ENCODE peak calls at places on chromosomes 3 and 15, in ten cellular contexts. L is AG04450; K is cardiac muscle cell; Y is heart left ventricle; T is ascending aorta; S is aorta; X is right cardiac atrium; N is iPS DF 6.9; U is CD4-positive, alpha-beta memory T cell; O is right atrium auricular region. P is an unnamed sample.
A peak's percentile ranks its signal among the peaks of the same experiment; 100 is the strongest.

GRCh38 chr3:57500506-57500905 is 43.6 kb downstream of the DNAH12 start:
- DNase-seq in L (no peak), K (peak; percentile 24), Y (no peak), T (no peak), S (no peak), X (no peak), N (no peak), U (no peak), O (no peak), P (no peak)

GRCh38 chr15:47301481-47301880 is 415.8 kb upstream of the SEMA6D start:
- DNase-seq in L (no peak), K (no peak), Y (no peak), T (no peak), S (no peak), X (no peak), N (no peak), U (no peak), O (no peak), P (peak; percentile 37)

GRCh38 chr3:177679568-177680441 is 482.5 kb upstream of the TBL1XR1 start:
- DNase-seq in L (no peak), K (peak; percentile 88), Y (no peak), T (no peak), S (no peak), X (no peak), N (no peak), U (no peak), O (no peak), P (no peak)

GRCh38 chr3:115165266-115165665 is 18.2 kb upstream of the ZBTB20 start:
- DNase-seq in L (no peak), K (no peak), Y (no peak), T (no peak), S (no peak), X (no peak), N (no peak), U (peak; percentile 77), O (no peak), P (no peak)

GRCh38 chr3:71984843-71985594 is 200.1 kb upstream of the PROK2 start:
- DNase-seq in L (no peak), K (no peak), Y (no peak), T (no peak), S (no peak), X (no peak), N (no peak), U (no peak), O (no peak), P (no peak)

GRCh38 chr3:186220886-186221285 is 112.0 kb upstream of the ETV5 start:
- DNase-seq in L (no peak), K (no peak), Y (no peak), T (no peak), S (no peak), X (no peak), N (no peak), U (no peak), O (no peak), P (peak; percentile 41)

GRCh38 chr3:173913985-173914421 is 516.5 kb downstream of the NLGN1 start:
- DNase-seq in L (no peak), K (no peak), Y (no peak), T (no peak), S (no peak), X (no peak), N (no peak), U (no peak), O (no peak), P (no peak)

GRCh38 chr3:84136425-84136824 is 822.4 kb upstream of the CADM2 start:
- DNase-seq in L (no peak), K (no peak), Y (no peak), T (no peak), S (no peak), X (no peak), N (no peak), U (no peak), O (no peak), P (no peak)

DNA sequence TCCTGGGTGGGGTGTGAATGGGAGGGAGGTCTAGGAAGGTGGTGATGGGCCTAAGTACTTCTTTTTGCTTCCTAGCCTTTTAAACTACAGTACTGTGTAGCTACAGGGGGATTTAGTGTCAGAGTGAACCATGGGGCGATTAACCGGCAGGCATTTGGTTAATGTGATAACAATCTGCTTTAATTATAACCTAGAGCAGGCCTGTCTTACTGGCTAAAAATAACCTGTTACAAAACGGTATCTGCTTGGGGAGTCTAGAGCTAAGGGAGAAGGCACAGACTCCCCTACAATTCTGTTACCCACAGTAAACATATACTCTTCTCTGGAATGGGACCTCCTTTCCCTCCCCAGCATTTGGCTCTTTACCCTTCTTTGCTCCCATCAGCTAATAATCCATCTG is 85.4 kb downstream of the RBPMS2 start:
- DNase-seq in L (no peak), K (no peak), Y (no peak), T (no peak), S (no peak), X (no peak), N (no peak), U (no peak), O (no peak), P (peak; percentile 49)
- H3K27ac ChIP-seq in L (no peak overlapping the region), K (peak overlapping the region; percentile 31), Y (peak overlapping the region; percentile 45), T (peak overlapping the region; percentile 44), S (no peak overlapping the region), X (peak overlapping the region; percentile 31), N (no peak overlapping the region), U (no peak overlapping the region), O (peak overlapping the region; percentile 55), P (peak overlapping the region; percentile 56)

GRCh38 chr3:153835540-153835939 is 285.6 kb upstream of the ARHGEF26 start:
- DNase-seq in L (no peak), K (no peak), Y (no peak), T (no peak), S (no peak), X (no peak), N (no peak), U (no peak), O (no peak), P (peak; percentile 10)
- H3K27ac ChIP-seq in L (no peak overlapping the region), K (no peak overlapping the region), Y (no peak overlapping the region), T (no peak overlapping the region), S (no peak overlapping the region), X (no peak overlapping the region), N (no peak overlapping the region), U (no peak overlapping the region), O (no peak overlapping the region), P (no peak overlapping the region)

GRCh38 chr15:73630796-73631471 is 2.3 kb downstream of the NPTN start:
- DNase-seq in L (no peak), K (peak; percentile 25), Y (no peak), T (no peak), S (no peak), X (no peak), N (no peak), U (no peak), O (no peak), P (no peak)
- H3K27ac ChIP-seq in L (no peak overlapping the region), K (peak overlapping the region; percentile 96), Y (peak overlapping the region; percentile 96), T (peak overlapping the region; percentile 98), S (no peak overlapping the region), X (no peak overlapping the region), N (no peak overlapping the region), U (no peak overlapping the region), O (peak overlapping the region; percentile 97), P (no peak overlapping the region)

GRCh38 chr15:95629503-95630168 is 700.9 kb upstream of the NR2F2 start:
- DNase-seq in L (no peak), K (no peak), Y (no peak), T (no peak), S (no peak), X (no peak), N (no peak), U (no peak), O (no peak), P (no peak)
- H3K27ac ChIP-seq in L (no peak overlapping the region), K (no peak overlapping the region), Y (no peak overlapping the region), T (no peak overlapping the region), S (no peak overlapping the region), X (no peak overlapping the region), N (no peak overlapping the region), U (no peak overlapping the region), O (no peak overlapping the region), P (no peak overlapping the region)

DNA sequence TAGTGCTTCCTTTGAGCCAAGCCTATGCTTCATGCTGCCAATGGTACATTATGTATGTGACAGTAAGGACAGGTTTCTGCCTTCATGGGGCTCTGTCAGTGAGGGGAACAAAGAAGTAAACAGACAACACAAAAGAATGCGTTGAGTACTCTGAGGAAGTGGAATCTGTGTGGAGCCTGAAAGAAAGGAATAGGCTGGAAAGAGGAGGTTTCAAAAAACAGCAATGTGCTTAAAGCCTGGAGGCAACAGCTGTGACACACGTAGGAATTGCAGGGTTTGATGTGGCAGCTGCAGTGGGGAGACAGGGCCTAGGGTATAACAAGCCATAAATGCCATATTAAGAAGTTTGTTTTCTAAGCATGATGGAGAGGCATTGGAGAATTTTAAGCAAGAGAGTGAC is 316.7 kb downstream of the CLSTN2 start:
- DNase-seq in L (no peak), K (no peak), Y (no peak), T (no peak), S (no peak), X (no peak), N (no peak), U (no peak), O (no peak), P (no peak)
- H3K27ac ChIP-seq in L (no peak overlapping the region), K (no peak overlapping the region), Y (no peak overlapping the region), T (no peak overlapping the region), S (no peak overlapping the region), X (no peak overlapping the region), N (no peak overlapping the region), U (no peak overlapping the region), O (peak overlapping the region; percentile 69), P (no peak overlapping the region)

GRCh38 chr3:74824366-74824765 is 209.9 kb upstream of the CNTN3 start:
- DNase-seq in L (no peak), K (no peak), Y (no peak), T (no peak), S (no peak), X (no peak), N (no peak), U (no peak), O (no peak), P (no peak)
- H3K27ac ChIP-seq in L (no peak overlapping the region), K (no peak overlapping the region), Y (no peak overlapping the region), T (no peak overlapping the region), S (no peak overlapping the region), X (no peak overlapping the region), N (no peak overlapping the region), U (no peak overlapping the region), O (no peak overlapping the region), P (no peak overlapping the region)

P was measured in WERI-Rb-1.